ENCODE peak calls at places on chromosomes 2 and 18, in ten cellular contexts. Z is activated CD4-positive, alpha-beta T cell treated with anti-CD3 and anti-CD28 coated beads, Interleukin-2, amount 50 U/mL, for 48 hours; C is fibroblast of lung; E is stimulated activated CD4-positive, alpha-beta T cell treated with anti-CD3 and anti-CD28 coated beads, Interleukin-1b, Interleukin-23, amount 100 ng/mL, for 24 hours; J is NCI-H2029 treated with DMSO at 0.1 percent for 48 hours; Q is LoVo; S is fibroblast of mammary gland; Y is WTC11; D is HEK293T; F is activated T-helper 1 cell treated with anti-CD3 and anti-CD28 coated beads, Interleukin-2, amount 50 U/mL, for 16 hours. H is an unnamed sample.

GRCh38 chr2:148218326-148219075 is 197.6 kb downstream of the MBD5 start:
- DNase-seq in Z (no peak), C (no peak), E (no peak), J (no peak), Q (no peak), S (peak; percentile 11), Y (no peak), D (no peak), F (no peak), H (no peak)

GRCh38 chr2:70920367-70920715 is 15.4 kb upstream of the ATP6V1B1 start:
- DNase-seq in Z (no peak), C (no peak), E (no peak), J (no peak), Q (no peak), S (no peak), Y (no peak), D (no peak), F (no peak), H (no peak)

GRCh38 chr2:98374958-98375570 is 28.8 kb downstream of the CNGA3 start:
- DNase-seq in Z (no peak), C (no peak), E (no peak), J (no peak), Q (no peak), S (no peak), Y (no peak), D (no peak), F (no peak), H (no peak)

GRCh38 chr2:176115883-176116813 is at the start of gene HOXD10:
- DNase-seq in Z (no peak), C (no peak), E (no peak), J (no peak), Q (no peak), S (peak; percentile 81), Y (peak; percentile 75), D (no peak), F (no peak), H (peak; percentile 90)

GRCh38 chr18:70452501-70452900 is 163.7 kb downstream of the SOCS6 start:
- DNase-seq in Z (no peak), C (no peak), E (no peak), J (no peak), Q (no peak), S (no peak), Y (no peak), D (no peak), F (no peak), H (peak; percentile 35)

GRCh38 chr18:80184243-80184772 is 63.0 kb downstream of the PARD6G start:
- DNase-seq in Z (no peak), C (no peak), E (no peak), J (no peak), Q (no peak), S (no peak), Y (no peak), D (no peak), F (no peak), H (no peak)

GRCh38 chr2:133025004-133025403 is 355.0 kb upstream of the LYPD1 start:
- DNase-seq in Z (no peak), C (peak; percentile 3), E (no peak), J (no peak), Q (no peak), S (no peak), Y (no peak), D (no peak), F (no peak), H (no peak)

GRCh38 chr2:54709341-54709809 is 14.1 kb upstream of the EML6 start:
- DNase-seq in Z (peak; percentile 5), C (no peak), E (no peak), J (no peak), Q (no peak), S (no peak), Y (peak; percentile 31), D (no peak), F (no peak), H (no peak)

GRCh38 chr2:22274611-22275010 is 1110.4 kb upstream of the KLHL29 start:
- DNase-seq in Z (no peak), C (no peak), E (no peak), J (no peak), Q (no peak), S (no peak), Y (no peak), D (no peak), F (no peak), H (no peak)

GRCh38 chr18:457533-457932 is 43.0 kb downstream of the COLEC12 start:
- DNase-seq in Z (no peak), C (no peak), E (no peak), J (no peak), Q (no peak), S (peak; percentile 56), Y (no peak), D (no peak), F (no peak), H (no peak)

GRCh38 chr2:145394181-145394580 is 874.3 kb upstream of the ZEB2 start:
- DNase-seq in Z (no peak), C (no peak), E (no peak), J (no peak), Q (no peak), S (no peak), Y (no peak), D (no peak), F (no peak), H (no peak)

H was measured in testis.